ENCODE peak calls at places on chromosomes 16 and 17, in five cellular contexts. Y is mammary epithelial cell, P is lung, S is transverse colon, Q is right lobe of liver. N is an unnamed sample. For H3K27me3, the result is how much of the 10 kb centered on the place peaks cover.

GRCh38 chr17:67999291-67999911 is 3.1 kb upstream of the C17orf58 start:
- DNase-seq in Y (peak), P (no peak), S (no peak), Q (no peak), N (no peak)

GRCh38 chr16:53304334-53304733 is 129.9 kb upstream of the RBL2 start:
- DNase-seq in Y (no peak), P (no peak), S (no peak), Q (no peak), N (no peak)

GRCh38 chr17:75693500-75694481 is 26.7 kb downstream of the SAP30BP start:
- DNase-seq in Y (peak), P (peak), S (peak), Q (no peak), N (no peak)

GRCh38 chr17:38912221-38912813 is 13.1 kb upstream of the LASP1NB start:
- DNase-seq in Y (no peak), P (no peak), S (peak), Q (peak), N (peak)

GRCh38 chr16:20402651-20403050 is 1.9 kb downstream of the PDILT start:
- DNase-seq in Y (no peak), P (no peak), S (no peak), Q (no peak), N (no peak)

GRCh38 chr17:32970281-32970680 is 21.4 kb upstream of the SPACA3 start:
- DNase-seq in Y (peak), P (no peak), S (no peak), Q (no peak), N (peak)

GRCh38 chr16:10942352-10943297 is at the start of gene DEXI:
- DNase-seq in Y (peak), P (peak), S (peak), Q (peak), N (peak)

GRCh38 chr16:77965346-77965745 is 57.0 kb upstream of the CLEC3A start:
- DNase-seq in Y (no peak), P (no peak), S (no peak), Q (no peak), N (no peak)

GRCh38 chr17:39099686-39100293 is 51.6 kb downstream of the PLXDC1 start:
- DNase-seq in Y (no peak), P (peak), S (peak), Q (no peak), N (no peak)

GRCh38 chr17:17506893-17507464 is 10.8 kb upstream of the RASD1 start:
- DNase-seq in Y (no peak), P (no peak), S (no peak), Q (no peak), N (no peak)

GRCh38 chr17:28950017-28950751 is 1.1 kb downstream of the PHF12 start:
- DNase-seq in Y (peak), P (peak), S (peak), Q (peak), N (peak)

GRCh38 chr16:71347146-71347545 is 11.4 kb upstream of the CALB2 start:
- DNase-seq in Y (no peak), P (no peak), S (no peak), Q (no peak), N (no peak)

GRCh38 chr17:63142836-63143235 is 176.8 kb downstream of the TANC2 start:
- DNase-seq in Y (no peak), P (no peak), S (no peak), Q (no peak), N (no peak)

GRCh38 chr16:25988089-25988488 is 296.3 kb downstream of the HS3ST4 start:
- DNase-seq in Y (no peak), P (no peak), S (no peak), Q (no peak), N (no peak)

GRCh38 chr17:75271955-75272847 is 1.2 kb upstream of the MIF4GD start:
- DNase-seq in Y (no peak), P (no peak), S (no peak), Q (no peak), N (no peak)

GRCh38 chr17:55549140-55549539 is 37.9 kb upstream of the SMIM36 start:
- DNase-seq in Y (no peak), P (no peak), S (no peak), Q (no peak), N (no peak)

GRCh38 chr17:48593126-48593829 is at the start of gene HOXB5:
- DNase-seq in Y (no peak), P (no peak), S (no peak), Q (no peak), N (no peak)

GRCh38 chr17:73232587-73233373 is 28.9 kb downstream of the CPSF4L start:
- DNase-seq in Y (peak), P (no peak), S (peak), Q (peak), N (peak)

GRCh38 chr17:8067806-8068205 is 19.7 kb downstream of the ALOX12B start:
- DNase-seq in Y (no peak), P (no peak), S (no peak), Q (no peak), N (no peak)

GRCh38 chr16:1108299-1109252 is 12.5 kb upstream of the C1QTNF8 start:
- DNase-seq in Y (no peak), P (no peak), S (peak), Q (peak), N (no peak)

GRCh38 chr16:46908540-46909372 is 24.6 kb downstream of the GPT2 start:
- DNase-seq in Y (peak), P (peak), S (peak), Q (no peak), N (peak)

GRCh38 chr17:55275894-55276804 is 11.4 kb downstream of the HLF start:
- DNase-seq in Y (peak), P (no peak), S (no peak), Q (no peak), N (no peak)

GRCh38 chr16:15593235-15593634 is 49.7 kb downstream of the MARF1 start:
- DNase-seq in Y (no peak), P (no peak), S (no peak), Q (no peak), N (no peak)

GRCh38 chr16:19753815-19754643 is 36.0 kb downstream of the IQCK start:
- DNase-seq in Y (no peak), P (no peak), S (peak), Q (no peak), N (peak)

DNA sequence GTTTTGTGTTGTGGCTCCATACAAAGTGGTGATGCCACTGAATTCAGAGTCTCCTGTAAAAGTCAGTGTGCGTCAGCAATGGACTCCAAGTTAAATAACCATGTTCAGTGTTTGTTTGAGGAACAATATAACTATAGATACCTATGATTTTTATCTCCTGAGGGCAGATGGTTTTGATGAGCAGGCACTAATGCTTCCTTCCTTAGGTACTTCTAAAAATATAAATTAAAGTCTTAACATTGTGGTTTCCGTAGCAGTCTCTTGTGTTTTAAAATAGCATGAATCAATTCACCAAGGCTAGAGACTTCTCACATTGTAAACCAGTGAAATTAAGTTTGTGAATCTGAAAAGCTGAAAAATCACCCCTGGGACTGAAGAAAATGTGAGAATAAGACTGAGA is 1503.0 kb downstream of the CDH11 start:
- DNase-seq in Y (no peak), P (no peak), S (no peak), Q (no peak), N (no peak)
- H3K4me3 ChIP-seq in Y (no peak), P (no peak), S (no peak), Q (no peak), N (no peak)

GRCh38 chr16:3186946-3187690 is 886 bp upstream of the OR1F1 start:
- DNase-seq in Y (no peak), P (no peak), S (no peak), Q (no peak), N (no peak)

GRCh38 chr16:3188925-3189825 is 1.2 kb downstream of the OR1F1 start:
- DNase-seq in Y (peak), P (no peak), S (no peak), Q (no peak), N (no peak)

GRCh38 chr16:3187798-3188674 is at the start of gene OR1F1:
- DNase-seq in Y (peak), P (no peak), S (no peak), Q (no peak), N (no peak)

GRCh38 chr16:3189869-3190268 is 1.9 kb downstream of the OR1F1 start:
- DNase-seq in Y (no peak), P (no peak), S (no peak), Q (no peak), N (no peak)

DNA sequence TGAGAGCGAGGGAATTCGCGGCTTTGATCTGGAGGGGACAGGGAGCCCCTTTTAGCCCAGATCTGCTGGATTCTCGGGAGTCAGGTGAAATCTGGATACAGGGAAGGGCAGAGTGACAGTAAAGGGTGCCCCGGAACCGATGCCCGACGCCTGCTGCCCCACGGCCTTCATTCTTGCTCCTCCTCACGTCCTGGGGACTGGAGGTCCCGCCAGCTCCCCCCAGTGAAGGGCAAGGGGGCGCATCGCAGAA is 596 bp downstream of the OR1F1 start:
- DNase-seq in Y (no peak), P (no peak), S (no peak), Q (no peak), N (no peak)
- H3K27me3 ChIP-seq in Y (under half), P (under half), S (half or more), Q (under half), N (under half)

GRCh38 chr17:1347681-1348318 is 52.2 kb downstream of the YWHAE start:
- DNase-seq in Y (peak), P (no peak), S (peak), Q (peak), N (no peak)
- TF ChIP-seq CTCF in Y (no peak), P (no peak), S (no peak), Q (no peak), N (no peak)

GRCh38 chr17:77810536-77810935 is 148.0 kb upstream of the TNRC6C start:
- DNase-seq in Y (no peak), P (no peak), S (peak), Q (no peak), N (no peak)
- H3K4me3 ChIP-seq in Y (no peak), P (no peak), S (no peak), Q (no peak), N (no peak)

DNA sequence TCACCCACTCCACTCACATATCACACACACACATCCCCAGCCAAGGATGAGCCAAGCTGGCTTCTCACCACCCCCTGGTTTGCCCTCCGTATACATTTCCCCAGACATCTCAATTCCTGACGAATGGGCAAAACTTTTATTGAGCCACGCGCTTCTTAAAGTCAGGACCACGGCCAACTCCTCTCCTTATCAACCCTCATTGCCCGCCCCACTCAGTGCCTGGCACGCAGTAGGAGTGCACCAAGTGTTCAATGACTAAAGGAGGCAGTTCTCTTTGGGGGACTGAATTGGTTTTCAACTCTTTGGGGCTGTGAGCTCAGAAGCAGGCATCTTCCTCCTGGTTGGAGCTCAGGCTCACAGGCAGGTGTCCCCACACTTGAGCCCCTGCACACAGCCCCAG is 22.5 kb upstream of the C16orf78 start:
- DNase-seq in Y (no peak), P (no peak), S (no peak), Q (no peak), N (no peak)
- H3K27me3 ChIP-seq in Y (under half), P (under half), S (under half), Q (under half), N (under half)

GRCh38 chr17:60602385-60602742 is 2.4 kb downstream of the PPM1D start:
- DNase-seq in Y (no peak), P (no peak), S (no peak), Q (no peak), N (no peak)
- TF ChIP-seq CTCF in Y (no peak), P (no peak), S (no peak), Q (no peak), N (no peak)

GRCh38 chr16:27404163-27404823 is 2.3 kb downstream of the IL21R start:
- DNase-seq in Y (no peak), P (no peak), S (no peak), Q (no peak), N (no peak)
- H3K4me3 ChIP-seq in Y (no peak), P (no peak), S (no peak), Q (no peak), N (no peak)

DNA sequence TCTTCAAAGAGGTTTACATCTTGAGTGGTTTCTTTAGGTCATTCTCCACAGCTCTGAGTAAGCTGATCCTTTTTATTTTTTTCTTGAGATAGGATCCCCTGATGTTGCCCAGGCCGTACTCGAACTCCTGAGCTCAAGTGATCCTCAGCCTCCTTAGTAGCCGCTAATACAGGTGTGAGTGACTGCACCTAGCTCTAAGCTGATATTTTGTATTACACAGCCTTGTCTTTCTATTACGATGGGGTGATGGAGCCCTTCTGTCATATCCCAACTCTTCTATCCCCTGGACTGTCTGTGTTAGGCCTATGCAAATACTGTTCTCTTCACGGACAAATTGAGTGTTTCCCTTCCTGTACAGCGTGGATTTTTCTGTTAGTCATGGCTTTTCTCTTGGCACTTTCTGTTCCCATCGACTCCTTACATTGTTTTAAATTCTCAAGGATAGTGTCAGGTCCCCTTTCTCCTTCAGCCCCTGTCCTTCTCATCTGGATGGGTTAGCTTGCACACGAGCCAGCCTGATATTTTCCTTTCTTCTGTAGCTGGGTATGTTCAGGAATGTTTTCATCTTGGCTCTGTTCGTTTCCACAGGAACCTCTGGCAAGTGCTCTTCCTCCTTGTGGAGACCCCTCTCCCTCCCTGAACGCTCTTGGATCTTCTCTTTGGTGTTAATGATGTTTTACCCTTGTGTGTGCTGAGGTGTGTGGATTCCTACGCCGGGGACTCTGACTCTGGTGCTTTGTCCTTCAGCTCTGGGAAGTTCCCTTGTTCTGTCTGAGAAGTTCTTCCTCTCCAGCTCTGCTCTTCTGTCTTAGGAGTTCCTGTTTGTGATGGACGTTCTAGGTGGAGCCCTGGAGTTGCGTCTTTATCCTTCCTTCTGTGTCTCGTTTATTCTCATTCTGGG is 2.3 kb downstream of the BANP start:
- DNase-seq in Y (no peak), P (no peak), S (no peak), Q (no peak), N (no peak)
- H3K27me3 ChIP-seq in Y (under half), P (under half), S (under half), Q (under half), N (under half)

GRCh38 chr17:80292557-80292956 is 31.9 kb downstream of the RNF213 start:
- DNase-seq in Y (no peak), P (no peak), S (no peak), Q (no peak), N (peak)
- TF ChIP-seq CTCF in Y (no peak), P (no peak), S (no peak), Q (no peak), N (peak)

N was measured in Caco-2.